ENCODE peak calls at places on chromosomes 6 and 20, in five cellular contexts. X is GM23248, W is fibroblast of lung, A is PC-3, M is GM23338. N is an unnamed sample. For H3K36me3, the result is how much of the 10 kb centered on the place peaks cover.

GRCh38 chr6:21381336-21381963 is 212.1 kb upstream of the SOX4 start:
- DNase-seq in X (no peak), W (no peak), A (peak), M (no peak), N (no peak)

GRCh38 chr6:110250838-110251237 is 70.6 kb downstream of the CDC40 start:
- DNase-seq in X (no peak), W (no peak), A (no peak), M (peak), N (no peak)

GRCh38 chr20:63253438-63254236 is 626 bp downstream of the NKAIN4 start:
- DNase-seq in X (peak), W (no peak), A (no peak), M (peak), N (no peak)

GRCh38 chr6:114453737-114454276 is 111.0 kb upstream of the HS3ST5 start:
- DNase-seq in X (no peak), W (no peak), A (no peak), M (no peak), N (no peak)

GRCh38 chr6:170074907-170075306 is 216.0 kb downstream of the DLL1 start:
- DNase-seq in X (no peak), W (no peak), A (no peak), M (no peak), N (no peak)

GRCh38 chr6:163986313-163986712 is 571.8 kb downstream of the QKI start:
- DNase-seq in X (no peak), W (peak), A (no peak), M (no peak), N (no peak)

GRCh38 chr6:168044521-168045130 is 34.4 kb downstream of the FRMD1 start:
- DNase-seq in X (no peak), W (no peak), A (no peak), M (no peak), N (no peak)

GRCh38 chr6:111600154-111600553 is 5.5 kb downstream of the TRAF3IP2 start:
- DNase-seq in X (no peak), W (no peak), A (no peak), M (no peak), N (no peak)

GRCh38 chr20:37615507-37616425 is 78.1 kb upstream of the CTNNBL1 start:
- DNase-seq in X (peak), W (peak), A (peak), M (peak), N (peak)

GRCh38 chr6:24864345-24864744 is 65.6 kb upstream of the ARMH2 start:
- DNase-seq in X (no peak), W (peak), A (peak), M (no peak), N (no peak)

GRCh38 chr20:59195316-59195993 is 31.8 kb downstream of the ZNF831 start:
- DNase-seq in X (no peak), W (no peak), A (no peak), M (no peak), N (no peak)

GRCh38 chr6:142938510-142938909 is 6.5 kb downstream of the HIVEP2 start:
- DNase-seq in X (no peak), W (no peak), A (no peak), M (no peak), N (no peak)

GRCh38 chr6:104603108-104603745 is 256.5 kb downstream of the HACE1 start:
- DNase-seq in X (no peak), W (no peak), A (peak), M (no peak), N (no peak)

GRCh38 chr6:92930212-92930611 is 489.1 kb downstream of the EPHA7 start:
- DNase-seq in X (no peak), W (no peak), A (no peak), M (no peak), N (no peak)

GRCh38 chr20:8527998-8528397 is 395.9 kb downstream of the PLCB1 start:
- DNase-seq in X (peak), W (peak), A (peak), M (no peak), N (peak)

GRCh38 chr6:19024737-19025136 is 637.6 kb downstream of the RNF144B start:
- DNase-seq in X (peak), W (peak), A (peak), M (peak), N (peak)

GRCh38 chr6:13677878-13678254 is 33.8 kb downstream of the RANBP9 start:
- DNase-seq in X (no peak), W (no peak), A (no peak), M (no peak), N (no peak)

GRCh38 chr6:4812068-4812467 is 35.9 kb downstream of the CDYL start:
- DNase-seq in X (peak), W (peak), A (peak), M (no peak), N (no peak)

GRCh38 chr6:5672581-5673011 is 334.1 kb downstream of the NRN1 start:
- DNase-seq in X (peak), W (peak), A (peak), M (peak), N (peak)

GRCh38 chr20:2210646-2211556 is 84.9 kb upstream of the TGM3 start:
- DNase-seq in X (peak), W (peak), A (peak), M (peak), N (peak)

GRCh38 chr6:138804986-138805385 is 9.1 kb downstream of the ECT2L start:
- DNase-seq in X (no peak), W (no peak), A (no peak), M (no peak), N (no peak)

GRCh38 chr6:88165877-88166492 is at the start of gene CNR1:
- DNase-seq in X (peak), W (peak), A (no peak), M (peak), N (peak)
- TF ChIP-seq EZH2 in X (no peak), W (no peak), A (no peak), M (no peak), N (peak)

DNA sequence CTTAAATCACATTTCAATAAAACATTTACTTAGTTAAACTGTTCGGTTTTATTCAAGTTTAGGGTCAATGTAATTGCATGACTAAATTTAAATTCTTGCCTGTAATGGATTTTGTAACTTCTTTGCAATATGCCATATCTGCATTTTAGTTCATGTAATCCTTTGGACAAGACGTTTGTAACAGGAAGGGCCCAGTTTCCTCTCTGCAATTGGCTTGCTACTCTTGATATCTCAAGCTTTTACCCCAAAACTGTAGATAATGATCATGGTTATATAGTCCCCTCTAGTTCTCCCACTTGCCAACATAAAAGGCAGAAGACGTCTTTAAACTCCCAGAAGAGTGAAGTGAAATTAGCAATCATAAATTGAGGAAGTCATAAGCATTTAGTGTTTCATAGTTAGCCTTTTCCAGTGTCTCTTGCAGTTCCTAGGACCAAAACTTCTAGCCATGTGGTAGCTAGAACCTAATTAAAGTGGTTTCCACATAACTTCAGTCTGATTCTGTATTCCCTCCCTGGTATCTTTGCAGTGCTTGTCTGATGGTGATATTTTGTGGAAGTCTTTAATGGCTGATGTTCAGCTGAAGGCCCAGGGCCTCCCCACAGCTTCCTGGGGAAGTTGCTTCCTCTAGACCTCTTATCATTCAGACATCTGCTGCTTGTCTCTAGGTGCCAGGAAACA is 117.8 kb upstream of the SUPT3H start:
- DNase-seq in X (no peak), W (no peak), A (no peak), M (no peak), N (no peak)
- H3K36me3 ChIP-seq in X (under half), W (under half), A (under half), M (under half), N (under half)

GRCh38 chr6:159169557-159170332 is 545 bp downstream of the FNDC1 start:
- DNase-seq in X (peak), W (peak), A (no peak), M (peak), N (peak)
- TF ChIP-seq EZH2 in X (no peak), W (peak), A (no peak), M (peak), N (peak)

GRCh38 chr6:53264337-53264736 is 84.4 kb downstream of the ELOVL5 start:
- DNase-seq in X (no peak), W (no peak), A (no peak), M (no peak), N (no peak)
- H3K36me3 ChIP-seq in X (under half), W (under half), A (under half), M (under half), N (under half)

DNA sequence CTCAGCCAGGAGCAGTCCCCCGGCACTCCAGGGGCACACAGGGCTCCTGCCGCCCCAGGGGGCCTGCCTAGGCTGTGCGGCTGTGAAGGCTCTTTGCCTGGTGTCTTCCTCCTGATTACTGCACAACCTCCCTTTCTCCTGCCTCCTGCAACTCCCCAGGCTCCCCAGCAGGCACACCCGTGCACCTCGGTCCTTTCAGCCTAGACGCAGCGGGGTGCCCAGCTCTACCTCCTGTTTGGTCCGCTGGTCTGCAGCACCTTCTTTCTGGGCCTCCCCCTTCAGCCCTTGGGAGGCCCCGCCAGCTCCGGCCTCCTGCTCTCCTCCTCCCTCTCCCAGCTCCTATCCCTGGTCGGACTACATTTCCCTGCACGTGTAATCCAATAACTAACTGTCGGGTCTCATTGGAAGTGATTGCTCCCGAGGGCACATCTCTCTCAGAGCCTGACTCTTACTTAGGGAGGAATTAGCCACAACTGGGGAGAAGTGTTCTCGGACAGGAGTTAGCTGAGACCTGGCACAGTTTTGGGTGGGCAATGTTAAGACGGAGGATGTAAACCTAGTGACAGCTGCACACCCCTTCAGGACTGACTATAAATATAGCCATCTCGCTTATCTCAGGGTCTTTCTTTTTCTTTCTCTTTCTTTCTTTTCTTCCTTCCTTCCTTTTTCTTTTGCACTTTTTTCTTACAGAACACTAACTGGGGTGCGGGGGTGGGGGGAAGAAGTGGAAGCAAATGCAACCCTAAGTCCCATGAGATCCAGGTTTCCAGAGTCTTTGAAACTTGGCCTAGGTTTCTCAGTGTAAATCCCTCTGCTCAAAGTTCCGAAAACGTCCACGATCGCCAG is 1.1 kb upstream of the FOXF2 start:
- DNase-seq in X (no peak), W (no peak), A (no peak), M (peak), N (no peak)
- TF ChIP-seq EZH2 in X (no peak), W (no peak), A (no peak), M (peak), N (peak)

GRCh38 chr6:44303842-44304241 is 9.3 kb downstream of the AARS2 start:
- DNase-seq in X (no peak), W (no peak), A (no peak), M (no peak), N (no peak)
- H3K36me3 ChIP-seq in X (under half), W (under half), A (under half), M (under half), N (under half)

GRCh38 chr6:80969439-80969838 is 783.0 kb downstream of the TENT5A start:
- DNase-seq in X (peak), W (peak), A (no peak), M (no peak), N (peak)
- TF ChIP-seq EZH2 in X (no peak), W (no peak), A (no peak), M (no peak), N (no peak)

N was measured in mammary epithelial cell.